ENCODE peak calls at places on chromosomes 4 and X, in ten cellular contexts. X, C, B, V, L, K, J, N, D and O are unnamed samples.

GRCh38 chr4:69057620-69058409 is 38.5 kb upstream of the UGT2B7 start:
- DNase-seq in X (no peak), C (no peak), B (no peak), V (no peak), L (no peak), K (no peak), J (no peak), N (peak), D (no peak), O (no peak)

GRCh38 chrX:110321670-110322069 is 3.8 kb upstream of the AMMECR1 start:
- DNase-seq in X (no peak), C (no peak), B (no peak), V (no peak), L (no peak), K (no peak), J (no peak), N (no peak), D (no peak), O (no peak)

GRCh38 chrX:84188320-84188834 is 378 bp upstream of the RPS6KA6 start:
- DNase-seq in X (peak), C (peak), B (no peak), V (peak), L (peak), K (no peak), J (peak), N (peak), D (no peak), O (peak)

GRCh38 chrX:87409113-87409841 is 108.3 kb upstream of the KLHL4 start:
- DNase-seq in X (no peak), C (peak), B (peak), V (no peak), L (no peak), K (no peak), J (peak), N (peak), D (peak), O (no peak)

GRCh38 chr4:153438916-153439756 is 27.0 kb upstream of the TMEM131L start:
- DNase-seq in X (peak), C (no peak), B (no peak), V (peak), L (no peak), K (no peak), J (no peak), N (no peak), D (no peak), O (peak)

GRCh38 chrX:70535198-70535597 is 90.6 kb downstream of the DLG3 start:
- DNase-seq in X (no peak), C (no peak), B (no peak), V (no peak), L (no peak), K (no peak), J (no peak), N (no peak), D (no peak), O (no peak)

GRCh38 chrX:8815460-8816065 is 14.4 kb upstream of the FAM9A start:
- DNase-seq in X (no peak), C (no peak), B (peak), V (peak), L (peak), K (no peak), J (no peak), N (peak), D (peak), O (peak)

GRCh38 chrX:72479324-72480274 is 93.0 kb downstream of the HDAC8 start:
- DNase-seq in X (no peak), C (no peak), B (no peak), V (no peak), L (no peak), K (no peak), J (no peak), N (no peak), D (no peak), O (no peak)

GRCh38 chr4:39036172-39036571 is 4.0 kb upstream of the TMEM156 start:
- DNase-seq in X (no peak), C (no peak), B (peak), V (no peak), L (no peak), K (no peak), J (no peak), N (peak), D (no peak), O (no peak)

GRCh38 chrX:18377802-18378201 is 23.3 kb upstream of the SCML2 start:
- DNase-seq in X (no peak), C (no peak), B (no peak), V (peak), L (no peak), K (no peak), J (no peak), N (no peak), D (peak), O (no peak)

GRCh38 chr4:100106982-100107381 is 83.3 kb downstream of the DDIT4L start:
- DNase-seq in X (peak), C (no peak), B (no peak), V (no peak), L (no peak), K (no peak), J (no peak), N (no peak), D (no peak), O (no peak)

GRCh38 chrX:101485212-101486064 is at the start of gene ARMCX4:
- DNase-seq in X (no peak), C (peak), B (peak), V (no peak), L (peak), K (peak), J (peak), N (peak), D (no peak), O (no peak)

GRCh38 chr4:20544645-20545044 is 155.6 kb upstream of the PACRGL start:
- DNase-seq in X (no peak), C (no peak), B (peak), V (no peak), L (peak), K (no peak), J (no peak), N (peak), D (peak), O (no peak)

GRCh38 chr4:163344147-163345050 is 707 bp downstream of the NPY5R start:
- DNase-seq in X (no peak), C (peak), B (no peak), V (no peak), L (no peak), K (no peak), J (no peak), N (peak), D (no peak), O (no peak)

GRCh38 chrX:23898412-23898959 is 9.3 kb downstream of the APOO start:
- DNase-seq in X (no peak), C (no peak), B (no peak), V (no peak), L (no peak), K (no peak), J (no peak), N (peak), D (no peak), O (no peak)

GRCh38 chrX:18810416-18810815 is 103.0 kb downstream of the PPEF1 start:
- DNase-seq in X (no peak), C (no peak), B (no peak), V (no peak), L (no peak), K (no peak), J (no peak), N (no peak), D (no peak), O (no peak)

GRCh38 chr4:1255151-1255550 is 6.2 kb upstream of the CTBP1 start:
- DNase-seq in X (no peak), C (no peak), B (no peak), V (no peak), L (peak), K (no peak), J (no peak), N (no peak), D (no peak), O (no peak)

GRCh38 chr4:113186960-113187757 is 137.7 kb downstream of the ANK2 start:
- DNase-seq in X (no peak), C (no peak), B (no peak), V (no peak), L (no peak), K (no peak), J (no peak), N (no peak), D (no peak), O (no peak)

GRCh38 chrX:12805333-12805732 is 14.1 kb downstream of the PRPS2 start:
- DNase-seq in X (no peak), C (no peak), B (no peak), V (no peak), L (no peak), K (no peak), J (no peak), N (no peak), D (no peak), O (no peak)

GRCh38 chrX:148310402-148311200 is 189.8 kb upstream of the AFF2 start:
- DNase-seq in X (no peak), C (no peak), B (no peak), V (no peak), L (no peak), K (no peak), J (no peak), N (no peak), D (no peak), O (no peak)

GRCh38 chr4:148044889-148045352 is 313.0 kb downstream of the ARHGAP10 start:
- DNase-seq in X (peak), C (no peak), B (no peak), V (peak), L (no peak), K (no peak), J (no peak), N (peak), D (peak), O (peak)

GRCh38 chr4:93829531-93830089 is 1.1 kb downstream of the ATOH1 start:
- DNase-seq in X (no peak), C (no peak), B (no peak), V (peak), L (no peak), K (no peak), J (no peak), N (no peak), D (no peak), O (no peak)

GRCh38 chr4:146585761-146586333 is 52.8 kb upstream of the POU4F2 start:
- DNase-seq in X (no peak), C (no peak), B (no peak), V (no peak), L (peak), K (no peak), J (no peak), N (peak), D (no peak), O (no peak)

GRCh38 chrX:101430457-101431078 is 22.5 kb downstream of the HNRNPH2 start:
- DNase-seq in X (no peak), C (no peak), B (no peak), V (peak), L (no peak), K (no peak), J (no peak), N (peak), D (no peak), O (no peak)

GRCh38 chrX:95678679-95679078 is 1006.0 kb upstream of the DIAPH2 start:
- DNase-seq in X (no peak), C (no peak), B (no peak), V (no peak), L (no peak), K (no peak), J (no peak), N (no peak), D (no peak), O (no peak)

GRCh38 chr4:127632420-127633403 is at the start of gene INTU:
- DNase-seq in X (no peak), C (peak), B (peak), V (peak), L (peak), K (peak), J (peak), N (peak), D (peak), O (peak)

GRCh38 chr4:76982638-76983579 is 33.4 kb downstream of the SEPTIN11 start:
- DNase-seq in X (no peak), C (no peak), B (no peak), V (no peak), L (no peak), K (no peak), J (no peak), N (no peak), D (peak), O (no peak)

GRCh38 chrX:1244164-1245076 is 24.2 kb upstream of the CSF2RA start:
- DNase-seq in X (no peak), C (no peak), B (no peak), V (peak), L (no peak), K (no peak), J (no peak), N (no peak), D (no peak), O (peak)

GRCh38 chr4:184870718-184871117 is 45.0 kb upstream of the ACSL1 start:
- DNase-seq in X (no peak), C (no peak), B (no peak), V (no peak), L (no peak), K (no peak), J (no peak), N (no peak), D (no peak), O (no peak)

GRCh38 chr4:152316969-152317368 is 218.9 kb downstream of the FBXW7 start:
- DNase-seq in X (no peak), C (no peak), B (no peak), V (no peak), L (peak), K (no peak), J (no peak), N (peak), D (no peak), O (no peak)

GRCh38 chrX:46722742-46723568 is 36.0 kb downstream of the SLC9A7 start:
- DNase-seq in X (no peak), C (no peak), B (peak), V (no peak), L (no peak), K (no peak), J (no peak), N (no peak), D (no peak), O (no peak)

GRCh38 chrX:124863303-124863702 is 456.4 kb upstream of the TEX13C start:
- DNase-seq in X (no peak), C (no peak), B (no peak), V (no peak), L (no peak), K (no peak), J (no peak), N (no peak), D (no peak), O (no peak)

GRCh38 chr4:151917145-151917775 is 156.5 kb upstream of the GATB start:
- DNase-seq in X (no peak), C (no peak), B (no peak), V (no peak), L (no peak), K (no peak), J (no peak), N (peak), D (no peak), O (no peak)

DNA sequence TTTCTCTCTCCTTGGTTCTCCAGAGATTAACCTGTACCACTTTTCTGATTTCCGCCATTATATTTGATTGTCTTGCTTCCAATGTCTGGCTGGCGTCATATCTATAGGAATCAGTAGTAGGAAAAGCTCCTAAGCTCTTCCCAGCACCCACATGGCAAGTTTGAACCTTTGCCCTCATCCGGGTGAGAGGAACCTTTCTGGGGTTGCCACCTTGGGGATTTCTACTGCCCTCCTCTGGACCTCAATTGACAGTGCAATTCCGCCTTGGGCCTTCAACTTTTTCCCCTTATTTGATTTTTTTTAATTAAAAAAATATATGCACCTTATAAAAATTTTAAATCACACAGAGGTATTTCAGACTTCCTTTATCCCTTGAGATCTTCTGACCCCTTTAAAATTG is 2.0 kb upstream of the CXorf66 start:
- DNase-seq in X (no peak), C (no peak), B (no peak), V (peak), L (no peak), K (no peak), J (no peak), N (no peak), D (peak), O (peak)
- TF ChIP-seq CTCF in X (no peak), C (no peak), B (no peak), V (no peak), L (no peak), K (no peak), J (no peak), N (no peak), D (peak), O (peak)

GRCh38 chr4:119027815-119028214 is 107.8 kb upstream of the MYOZ2 start:
- DNase-seq in X (no peak), C (no peak), B (no peak), V (no peak), L (no peak), K (no peak), J (no peak), N (no peak), D (no peak), O (no peak)

GRCh38 chr4:119025916-119026661 is 109.5 kb upstream of the MYOZ2 start:
- DNase-seq in X (no peak), C (peak), B (peak), V (no peak), L (peak), K (no peak), J (peak), N (peak), D (no peak), O (no peak)

GRCh38 chr4:119025440-119025839 is 110.2 kb upstream of the MYOZ2 start:
- DNase-seq in X (no peak), C (no peak), B (peak), V (no peak), L (peak), K (no peak), J (no peak), N (peak), D (no peak), O (no peak)

GRCh38 chr4:119028296-119028695 is 107.3 kb upstream of the MYOZ2 start:
- DNase-seq in X (no peak), C (no peak), B (no peak), V (no peak), L (no peak), K (no peak), J (no peak), N (no peak), D (no peak), O (no peak)

GRCh38 chr4:119026662-119027444 is 108.8 kb upstream of the MYOZ2 start:
- DNase-seq in X (no peak), C (peak), B (no peak), V (no peak), L (no peak), K (no peak), J (peak), N (no peak), D (no peak), O (no peak)
- TF ChIP-seq CTCF in X (no peak), C (no peak), B (no peak), V (no peak), L (no peak), K (no peak), J (no peak), N (no peak), D (no peak), O (no peak)

GRCh38 chrX:123175366-123176122 is 8.5 kb upstream of the GRIA3 start:
- DNase-seq in X (no peak), C (no peak), B (no peak), V (no peak), L (no peak), K (no peak), J (no peak), N (no peak), D (no peak), O (no peak)

GRCh38 chrX:123171781-123172180 is 12.3 kb upstream of the GRIA3 start:
- DNase-seq in X (no peak), C (no peak), B (no peak), V (no peak), L (peak), K (no peak), J (no peak), N (peak), D (no peak), O (no peak)

GRCh38 chrX:123169247-123169901 is 14.7 kb upstream of the GRIA3 start:
- DNase-seq in X (no peak), C (no peak), B (no peak), V (no peak), L (no peak), K (no peak), J (no peak), N (no peak), D (no peak), O (no peak)

GRCh38 chrX:123172874-123173273 is 11.2 kb upstream of the GRIA3 start:
- DNase-seq in X (no peak), C (no peak), B (no peak), V (no peak), L (no peak), K (no peak), J (no peak), N (no peak), D (no peak), O (no peak)

DNA sequence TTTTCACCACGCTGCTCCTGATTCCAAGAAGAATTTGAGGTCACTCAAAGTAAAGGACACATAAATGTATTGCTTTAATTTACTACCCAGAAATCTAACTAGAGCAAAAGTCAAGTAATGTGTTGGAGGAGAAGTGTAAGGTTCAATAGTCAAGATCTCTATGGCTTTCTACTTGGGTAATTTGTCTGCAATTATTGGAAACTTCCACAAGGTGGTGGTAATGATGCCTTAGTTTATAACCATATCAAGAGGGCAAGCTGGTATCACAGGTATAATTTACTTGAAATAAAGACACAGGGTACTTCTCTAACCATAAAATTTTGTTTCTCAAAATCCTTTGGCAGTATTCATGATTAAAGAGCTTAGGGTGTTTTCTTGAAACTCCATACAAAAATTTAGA is 10.2 kb upstream of the GRIA3 start:
- DNase-seq in X (no peak), C (no peak), B (no peak), V (peak), L (no peak), K (no peak), J (no peak), N (no peak), D (peak), O (peak)
- TF ChIP-seq CTCF in X (no peak), C (no peak), B (no peak), V (peak), L (peak), K (no peak), J (no peak), N (peak), D (peak), O (peak)

GRCh38 chrX:123188081-123188480 is 4.0 kb downstream of the GRIA3 start:
- DNase-seq in X (no peak), C (no peak), B (no peak), V (no peak), L (no peak), K (no peak), J (no peak), N (no peak), D (no peak), O (no peak)
- TF ChIP-seq CTCF in X (no peak), C (no peak), B (no peak), V (no peak), L (no peak), K (no peak), J (no peak), N (no peak), D (no peak), O (no peak)

GRCh38 chr4:3228881-3229280 is 20.1 kb upstream of the MSANTD1 start:
- DNase-seq in X (no peak), C (no peak), B (no peak), V (no peak), L (no peak), K (no peak), J (no peak), N (no peak), D (no peak), O (no peak)
- TF ChIP-seq CTCF in X (no peak), C (no peak), B (no peak), V (no peak), L (no peak), K (no peak), J (no peak), N (no peak), D (no peak), O (no peak)

GRCh38 chr4:110472583-110473329 is 3.2 kb upstream of the ENPEP start:
- DNase-seq in X (no peak), C (no peak), B (no peak), V (no peak), L (no peak), K (no peak), J (no peak), N (no peak), D (no peak), O (no peak)
- TF ChIP-seq CTCF in X (no peak), C (no peak), B (no peak), V (no peak), L (no peak), K (no peak), J (no peak), N (no peak), D (no peak), O (no peak)

GRCh38 chr4:48767055-48767454 is 13.0 kb downstream of the FRYL start:
- DNase-seq in X (no peak), C (no peak), B (no peak), V (no peak), L (no peak), K (no peak), J (no peak), N (no peak), D (no peak), O (no peak)
- TF ChIP-seq CTCF in X (no peak), C (no peak), B (no peak), V (no peak), L (no peak), K (no peak), J (no peak), N (peak), D (no peak), O (no peak)